ENCODE peak calls at places on chromosome 4, in five cellular contexts. One of them, this sample, is unnamed.

GRCh38 chr4:88672987-88673386 is 24.6 kb downstream of the NAP1L5 start:
- DNase-seq in HCEC 1CT: peak
- DNase-seq in hippocampal formation: no peak
- DNase-seq in neural progenitor cell: peak
- DNase-seq in upper lobe of right lung: no peak
- DNase-seq in this sample: no peak

GRCh38 chr4:610411-611261 is 14.7 kb upstream of the PDE6B start:
- DNase-seq in neural progenitor cell: no peak
- DNase-seq in hippocampal formation: no peak
- DNase-seq in upper lobe of right lung: no peak
- DNase-seq in HCEC 1CT: peak
- DNase-seq in this sample: peak

GRCh38 chr4:48898733-48899431 is 7.7 kb downstream of the OCIAD2 start:
- DNase-seq in upper lobe of right lung: no peak
- DNase-seq in hippocampal formation: no peak
- DNase-seq in neural progenitor cell: no peak
- DNase-seq in HCEC 1CT: no peak
- DNase-seq in this sample: no peak

GRCh38 chr4:107442538-107443083 is 277.4 kb downstream of the PAPSS1 start:
- DNase-seq in upper lobe of right lung: no peak
- DNase-seq in neural progenitor cell: no peak
- DNase-seq in HCEC 1CT: no peak
- DNase-seq in hippocampal formation: no peak
- DNase-seq in this sample: no peak

GRCh38 chr4:22897520-22898108 is 204.9 kb downstream of the GBA3 start:
- DNase-seq in HCEC 1CT: no peak
- DNase-seq in neural progenitor cell: peak
- DNase-seq in hippocampal formation: no peak
- DNase-seq in upper lobe of right lung: no peak
- DNase-seq in this sample: no peak

GRCh38 chr4:128573781-128574508 is 235.6 kb upstream of the JADE1 start:
- DNase-seq in hippocampal formation: no peak
- DNase-seq in HCEC 1CT: peak
- DNase-seq in upper lobe of right lung: no peak
- DNase-seq in neural progenitor cell: no peak
- DNase-seq in this sample: no peak

GRCh38 chr4:186554485-186554884 is 882 bp downstream of the MTNR1A start:
- DNase-seq in upper lobe of right lung: no peak
- DNase-seq in hippocampal formation: no peak
- DNase-seq in HCEC 1CT: peak
- DNase-seq in neural progenitor cell: peak
- DNase-seq in this sample: peak

GRCh38 chr4:28469387-28469786 is 1608.7 kb downstream of the STIM2 start:
- DNase-seq in HCEC 1CT: peak
- DNase-seq in neural progenitor cell: no peak
- DNase-seq in upper lobe of right lung: no peak
- DNase-seq in hippocampal formation: no peak
- DNase-seq in this sample: no peak

GRCh38 chr4:72216539-72217277 is 184.9 kb downstream of the NPFFR2 start:
- DNase-seq in hippocampal formation: no peak
- DNase-seq in HCEC 1CT: no peak
- DNase-seq in neural progenitor cell: no peak
- DNase-seq in upper lobe of right lung: no peak
- DNase-seq in this sample: peak

GRCh38 chr4:126705271-126705670 is 927.5 kb upstream of the INTU start:
- DNase-seq in hippocampal formation: no peak
- DNase-seq in neural progenitor cell: no peak
- DNase-seq in HCEC 1CT: peak
- DNase-seq in upper lobe of right lung: no peak
- DNase-seq in this sample: no peak

GRCh38 chr4:83320548-83320947 is 14.1 kb downstream of the HPSE start:
- DNase-seq in hippocampal formation: peak
- DNase-seq in neural progenitor cell: no peak
- DNase-seq in HCEC 1CT: peak
- DNase-seq in upper lobe of right lung: peak
- DNase-seq in this sample: peak

GRCh38 chr4:140373328-140374129 is at the start of gene SCOC:
- DNase-seq in hippocampal formation: peak
- DNase-seq in HCEC 1CT: peak
- DNase-seq in neural progenitor cell: peak
- DNase-seq in upper lobe of right lung: peak
- DNase-seq in this sample: peak

GRCh38 chr4:821181-821591 is 4.7 kb downstream of the CPLX1 start:
- DNase-seq in HCEC 1CT: no peak
- DNase-seq in neural progenitor cell: no peak
- DNase-seq in upper lobe of right lung: peak
- DNase-seq in hippocampal formation: no peak
- DNase-seq in this sample: no peak

GRCh38 chr4:137283737-137284136 is 248.6 kb downstream of the PCDH18 start:
- DNase-seq in upper lobe of right lung: no peak
- DNase-seq in HCEC 1CT: peak
- DNase-seq in hippocampal formation: no peak
- DNase-seq in neural progenitor cell: no peak
- DNase-seq in this sample: no peak

GRCh38 chr4:53986062-53986461 is 78.3 kb downstream of the CHIC2 start:
- DNase-seq in hippocampal formation: no peak
- DNase-seq in upper lobe of right lung: no peak
- DNase-seq in neural progenitor cell: peak
- DNase-seq in HCEC 1CT: no peak
- DNase-seq in this sample: no peak

GRCh38 chr4:105966046-105966445 is 70.8 kb downstream of the NPNT start:
- DNase-seq in HCEC 1CT: peak
- DNase-seq in upper lobe of right lung: no peak
- DNase-seq in hippocampal formation: no peak
- DNase-seq in neural progenitor cell: no peak
- DNase-seq in this sample: no peak

GRCh38 chr4:56742080-56742871 is 61.2 kb upstream of the HOPX start:
- DNase-seq in hippocampal formation: no peak
- DNase-seq in HCEC 1CT: peak
- DNase-seq in upper lobe of right lung: no peak
- DNase-seq in neural progenitor cell: no peak
- DNase-seq in this sample: no peak

GRCh38 chr4:145720656-145721055 is 40.7 kb downstream of the C4orf51 start:
- DNase-seq in hippocampal formation: no peak
- DNase-seq in upper lobe of right lung: no peak
- DNase-seq in HCEC 1CT: no peak
- DNase-seq in neural progenitor cell: peak
- DNase-seq in this sample: no peak

GRCh38 chr4:26344901-26345300 is 24.1 kb downstream of the RBPJ start:
- DNase-seq in upper lobe of right lung: no peak
- DNase-seq in HCEC 1CT: no peak
- DNase-seq in neural progenitor cell: no peak
- DNase-seq in hippocampal formation: no peak
- DNase-seq in this sample: no peak

GRCh38 chr4:38071801-38072567 is 111.8 kb downstream of the PTTG2 start:
- DNase-seq in upper lobe of right lung: peak
- DNase-seq in hippocampal formation: no peak
- DNase-seq in neural progenitor cell: no peak
- DNase-seq in HCEC 1CT: no peak
- DNase-seq in this sample: no peak

GRCh38 chr4:2834001-2834921 is 9.4 kb upstream of the ADD1 start:
- DNase-seq in hippocampal formation: no peak
- DNase-seq in neural progenitor cell: no peak
- DNase-seq in HCEC 1CT: no peak
- DNase-seq in upper lobe of right lung: no peak
- DNase-seq in this sample: peak

GRCh38 chr4:52611030-52611555 is 48.0 kb downstream of the USP46 start:
- DNase-seq in neural progenitor cell: no peak
- DNase-seq in upper lobe of right lung: no peak
- DNase-seq in HCEC 1CT: no peak
- DNase-seq in hippocampal formation: no peak
- DNase-seq in this sample: no peak

GRCh38 chr4:18020145-18020670 is 1.3 kb downstream of the LCORL start:
- DNase-seq in HCEC 1CT: peak
- DNase-seq in hippocampal formation: no peak
- DNase-seq in neural progenitor cell: peak
- DNase-seq in upper lobe of right lung: no peak
- DNase-seq in this sample: no peak

GRCh38 chr4:35548921-35549320 is 695.4 kb downstream of the ARAP2 start:
- DNase-seq in hippocampal formation: no peak
- DNase-seq in HCEC 1CT: no peak
- DNase-seq in upper lobe of right lung: no peak
- DNase-seq in neural progenitor cell: no peak
- DNase-seq in this sample: no peak

GRCh38 chr4:119570401-119570800 is 58.2 kb downstream of the PDE5A start:
- DNase-seq in HCEC 1CT: peak
- DNase-seq in neural progenitor cell: no peak
- DNase-seq in hippocampal formation: no peak
- DNase-seq in upper lobe of right lung: no peak
- DNase-seq in this sample: no peak

GRCh38 chr4:86898562-86898961 is 6.3 kb upstream of the C4orf36 start:
- DNase-seq in neural progenitor cell: peak
- DNase-seq in HCEC 1CT: no peak
- DNase-seq in hippocampal formation: no peak
- DNase-seq in upper lobe of right lung: no peak
- DNase-seq in this sample: no peak

GRCh38 chr4:139243448-139244365 is 36.3 kb downstream of the MGARP start:
- DNase-seq in HCEC 1CT: peak
- DNase-seq in hippocampal formation: no peak
- DNase-seq in upper lobe of right lung: no peak
- DNase-seq in neural progenitor cell: no peak
- DNase-seq in this sample: no peak

GRCh38 chr4:56371426-56372220 is 15.7 kb downstream of the AASDH start:
- DNase-seq in HCEC 1CT: no peak
- DNase-seq in hippocampal formation: no peak
- DNase-seq in neural progenitor cell: peak
- DNase-seq in upper lobe of right lung: no peak
- DNase-seq in this sample: no peak

GRCh38 chr4:108644237-108644636 is 6.2 kb upstream of the OSTC start:
- DNase-seq in upper lobe of right lung: no peak
- DNase-seq in neural progenitor cell: no peak
- DNase-seq in HCEC 1CT: peak
- DNase-seq in hippocampal formation: no peak
- DNase-seq in this sample: no peak

GRCh38 chr4:20251796-20252655 is at the start of gene SLIT2:
- DNase-seq in hippocampal formation: peak
- DNase-seq in upper lobe of right lung: peak
- DNase-seq in neural progenitor cell: peak
- DNase-seq in HCEC 1CT: peak
- DNase-seq in this sample: peak

GRCh38 chr4:95478679-95479078 is 70.1 kb downstream of the UNC5C start:
- DNase-seq in hippocampal formation: no peak
- DNase-seq in neural progenitor cell: no peak
- DNase-seq in HCEC 1CT: no peak
- DNase-seq in upper lobe of right lung: no peak
- DNase-seq in this sample: no peak

GRCh38 chr4:48268956-48269860 is at the start of gene TEC:
- DNase-seq in neural progenitor cell: peak
- DNase-seq in hippocampal formation: no peak
- DNase-seq in upper lobe of right lung: peak
- DNase-seq in HCEC 1CT: peak
- DNase-seq in this sample: peak

GRCh38 chr4:71243434-71243833 is 95.4 kb upstream of the SLC4A4 start:
- DNase-seq in HCEC 1CT: no peak
- DNase-seq in upper lobe of right lung: no peak
- DNase-seq in hippocampal formation: no peak
- DNase-seq in neural progenitor cell: no peak
- DNase-seq in this sample: no peak

This sample was measured in mesenteric fat pad.